ENCODE peak calls at places on chromosomes 11 and 22, in six cellular contexts. One of them, this sample, is unnamed.

GRCh38 chr11:93291889-93292288 is 38.7 kb upstream of the DEUP1 start:
- DNase-seq in CD4-positive, alpha-beta T cell: no peak
- DNase-seq in foreskin keratinocyte: no peak
- DNase-seq in OCI-LY7: no peak
- DNase-seq in upper lobe of right lung: no peak
- DNase-seq in K562: no peak
- DNase-seq in this sample: no peak

GRCh38 chr11:115527534-115528125 is 23.4 kb upstream of the CADM1 start:
- DNase-seq in CD4-positive, alpha-beta T cell: no peak
- DNase-seq in foreskin keratinocyte: peak; percentile 39
- DNase-seq in OCI-LY7: no peak
- DNase-seq in upper lobe of right lung: no peak
- DNase-seq in K562: no peak
- DNase-seq in this sample: peak; percentile 33

GRCh38 chr11:125505518-125505917 is 9.5 kb upstream of the FEZ1 start:
- DNase-seq in CD4-positive, alpha-beta T cell: no peak
- DNase-seq in foreskin keratinocyte: no peak
- DNase-seq in OCI-LY7: no peak
- DNase-seq in upper lobe of right lung: no peak
- DNase-seq in K562: no peak
- DNase-seq in this sample: no peak

GRCh38 chr11:12410006-12410728 is 32.8 kb downstream of the PARVA start:
- DNase-seq in CD4-positive, alpha-beta T cell: no peak
- DNase-seq in foreskin keratinocyte: no peak
- DNase-seq in OCI-LY7: no peak
- DNase-seq in upper lobe of right lung: no peak
- DNase-seq in K562: no peak
- DNase-seq in this sample: no peak

GRCh38 chr11:62489204-62489603 is 57.4 kb downstream of the AHNAK start:
- DNase-seq in CD4-positive, alpha-beta T cell: no peak
- DNase-seq in foreskin keratinocyte: no peak
- DNase-seq in OCI-LY7: no peak
- DNase-seq in upper lobe of right lung: no peak
- DNase-seq in K562: no peak
- DNase-seq in this sample: no peak

GRCh38 chr11:44979536-44980399 is 29.1 kb upstream of the TP53I11 start:
- DNase-seq in CD4-positive, alpha-beta T cell: no peak
- DNase-seq in foreskin keratinocyte: peak; percentile 87
- DNase-seq in OCI-LY7: no peak
- DNase-seq in upper lobe of right lung: peak; percentile 84
- DNase-seq in K562: no peak
- DNase-seq in this sample: peak; percentile 94

GRCh38 chr22:18985761-18986160 is 49.7 kb upstream of the PRODH start:
- DNase-seq in CD4-positive, alpha-beta T cell: no peak
- DNase-seq in foreskin keratinocyte: no peak
- DNase-seq in OCI-LY7: no peak
- DNase-seq in upper lobe of right lung: no peak
- DNase-seq in K562: no peak
- DNase-seq in this sample: no peak

GRCh38 chr11:3802016-3802790 is 4.8 kb upstream of the NUP98 start:
- DNase-seq in CD4-positive, alpha-beta T cell: no peak
- DNase-seq in foreskin keratinocyte: no peak
- DNase-seq in OCI-LY7: no peak
- DNase-seq in upper lobe of right lung: no peak
- DNase-seq in K562: no peak
- DNase-seq in this sample: no peak

GRCh38 chr11:12248330-12248729 is 129.0 kb upstream of the PARVA start:
- DNase-seq in CD4-positive, alpha-beta T cell: no peak
- DNase-seq in foreskin keratinocyte: no peak
- DNase-seq in OCI-LY7: no peak
- DNase-seq in upper lobe of right lung: peak; percentile 97
- DNase-seq in K562: no peak
- DNase-seq in this sample: peak; percentile 97

GRCh38 chr11:20114588-20114987 is 45.7 kb downstream of the DBX1 start:
- DNase-seq in CD4-positive, alpha-beta T cell: no peak
- DNase-seq in foreskin keratinocyte: no peak
- DNase-seq in OCI-LY7: no peak
- DNase-seq in upper lobe of right lung: no peak
- DNase-seq in K562: no peak
- DNase-seq in this sample: no peak

GRCh38 chr11:20110908-20111669 is 49.2 kb downstream of the DBX1 start:
- DNase-seq in CD4-positive, alpha-beta T cell: peak; percentile 11
- DNase-seq in foreskin keratinocyte: peak; percentile 91
- DNase-seq in OCI-LY7: peak; percentile 65
- DNase-seq in upper lobe of right lung: no peak
- DNase-seq in K562: peak; percentile 84
- DNase-seq in this sample: peak; percentile 64

GRCh38 chr11:20113147-20113435 is 47.2 kb downstream of the DBX1 start:
- DNase-seq in CD4-positive, alpha-beta T cell: no peak
- DNase-seq in foreskin keratinocyte: peak; percentile 50
- DNase-seq in OCI-LY7: no peak
- DNase-seq in upper lobe of right lung: no peak
- DNase-seq in K562: no peak
- DNase-seq in this sample: no peak

GRCh38 chr11:20111871-20112270 is 48.4 kb downstream of the DBX1 start:
- DNase-seq in CD4-positive, alpha-beta T cell: no peak
- DNase-seq in foreskin keratinocyte: no peak
- DNase-seq in OCI-LY7: no peak
- DNase-seq in upper lobe of right lung: no peak
- DNase-seq in K562: no peak
- DNase-seq in this sample: no peak

DNA sequence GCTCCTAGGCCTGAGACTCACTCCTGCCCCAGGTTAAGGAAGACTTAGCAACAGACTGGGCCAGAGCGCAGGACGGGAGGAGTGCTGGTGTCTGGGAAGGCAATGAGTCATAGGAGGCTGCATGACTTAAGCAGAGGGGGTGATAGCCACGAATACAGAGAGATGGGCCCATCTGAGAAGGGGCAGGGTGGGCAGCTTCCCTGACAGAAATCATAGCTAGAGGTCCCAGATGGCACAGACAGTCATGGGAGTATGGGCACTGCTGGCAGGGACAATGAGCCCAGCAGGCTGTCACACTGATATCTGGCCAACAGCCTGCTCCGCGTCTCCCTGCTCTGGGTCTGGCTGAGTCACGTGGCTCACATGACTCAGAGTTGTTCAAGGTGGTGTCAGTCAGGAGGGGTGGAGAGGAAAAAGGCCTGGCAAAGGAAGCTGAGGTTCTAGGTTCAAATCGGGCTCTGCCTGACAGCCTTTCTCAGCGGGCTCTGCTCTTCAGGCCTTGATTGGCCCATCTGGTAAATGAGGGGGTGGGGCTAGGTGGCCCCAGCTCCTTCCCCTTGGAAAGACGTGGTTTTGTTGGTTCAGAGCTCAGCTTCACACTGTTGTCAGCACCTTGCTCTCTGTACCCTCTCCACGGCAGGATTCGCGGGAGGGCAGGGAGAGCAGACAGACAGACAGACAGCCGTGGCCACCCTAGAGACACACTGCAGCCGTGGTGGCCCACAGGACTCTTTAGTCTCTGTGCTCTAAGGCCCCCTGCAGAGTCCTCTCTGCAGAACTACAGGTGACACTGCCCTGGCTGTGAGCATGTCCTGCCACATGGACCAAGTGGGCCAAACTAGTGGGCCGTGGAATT is 47.8 kb downstream of the DBX1 start:
- DNase-seq in CD4-positive, alpha-beta T cell: no peak
- DNase-seq in foreskin keratinocyte: peak; percentile 98
- DNase-seq in OCI-LY7: no peak
- DNase-seq in upper lobe of right lung: peak; percentile 72
- DNase-seq in K562: peak; percentile 87
- DNase-seq in this sample: peak; percentile 89
- H3K27ac ChIP-seq in CD4-positive, alpha-beta T cell: no peak overlapping the region
- H3K27ac ChIP-seq in foreskin keratinocyte: peak overlapping the region; percentile 93
- H3K27ac ChIP-seq in OCI-LY7: no peak overlapping the region
- H3K27ac ChIP-seq in upper lobe of right lung: peak overlapping the region; percentile 37
- H3K27ac ChIP-seq in K562: peak overlapping the region; percentile 30
- H3K27ac ChIP-seq in this sample: peak overlapping the region; percentile 79

GRCh38 chr11:131544591-131544990 is 174.2 kb downstream of the NTM start:
- DNase-seq in CD4-positive, alpha-beta T cell: no peak
- DNase-seq in foreskin keratinocyte: no peak
- DNase-seq in OCI-LY7: no peak
- DNase-seq in upper lobe of right lung: no peak
- DNase-seq in K562: no peak
- DNase-seq in this sample: no peak
- TF ChIP-seq CTCF in CD4-positive, alpha-beta T cell: no peak
- TF ChIP-seq CTCF in foreskin keratinocyte: no peak
- TF ChIP-seq CTCF in OCI-LY7: no peak
- TF ChIP-seq CTCF in upper lobe of right lung: no peak
- TF ChIP-seq CTCF in K562: no peak
- TF ChIP-seq CTCF in this sample: no peak

GRCh38 chr22:27870234-27871191 is 48.5 kb downstream of the PITPNB start:
- DNase-seq in CD4-positive, alpha-beta T cell: no peak
- DNase-seq in foreskin keratinocyte: no peak
- DNase-seq in OCI-LY7: no peak
- DNase-seq in upper lobe of right lung: no peak
- DNase-seq in K562: no peak
- DNase-seq in this sample: no peak

GRCh38 chr22:27873476-27873875 is 45.6 kb downstream of the PITPNB start:
- DNase-seq in CD4-positive, alpha-beta T cell: no peak
- DNase-seq in foreskin keratinocyte: no peak
- DNase-seq in OCI-LY7: no peak
- DNase-seq in upper lobe of right lung: no peak
- DNase-seq in K562: no peak
- DNase-seq in this sample: no peak

GRCh38 chr22:27871306-27872014 is 47.6 kb downstream of the PITPNB start:
- DNase-seq in CD4-positive, alpha-beta T cell: no peak
- DNase-seq in foreskin keratinocyte: no peak
- DNase-seq in OCI-LY7: no peak
- DNase-seq in upper lobe of right lung: no peak
- DNase-seq in K562: no peak
- DNase-seq in this sample: no peak

GRCh38 chr22:27874185-27874584 is 44.9 kb downstream of the PITPNB start:
- DNase-seq in CD4-positive, alpha-beta T cell: no peak
- DNase-seq in foreskin keratinocyte: no peak
- DNase-seq in OCI-LY7: no peak
- DNase-seq in upper lobe of right lung: no peak
- DNase-seq in K562: no peak
- DNase-seq in this sample: no peak

DNA sequence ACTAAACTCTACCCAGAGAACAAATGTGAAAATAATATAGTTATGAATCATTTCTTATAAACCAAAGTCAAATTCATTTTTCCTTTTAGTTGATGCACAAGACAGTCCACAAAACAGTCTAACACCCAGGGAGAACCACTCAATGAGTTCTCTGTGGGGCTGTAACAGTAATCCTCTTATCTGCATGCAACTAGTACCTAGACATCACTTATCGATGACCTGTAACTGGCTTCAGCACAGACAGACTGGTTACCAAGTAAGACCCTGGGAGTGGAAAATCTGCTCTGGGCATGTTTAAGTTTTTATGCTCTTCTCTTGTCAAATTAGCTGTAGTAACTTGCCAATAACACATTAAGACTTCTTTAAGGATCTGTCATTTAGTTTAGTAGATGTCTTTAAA is 46.6 kb downstream of the PITPNB start:
- DNase-seq in CD4-positive, alpha-beta T cell: no peak
- DNase-seq in foreskin keratinocyte: no peak
- DNase-seq in OCI-LY7: no peak
- DNase-seq in upper lobe of right lung: no peak
- DNase-seq in K562: no peak
- DNase-seq in this sample: no peak
- H3K27ac ChIP-seq in CD4-positive, alpha-beta T cell: no peak overlapping the region
- H3K27ac ChIP-seq in foreskin keratinocyte: no peak overlapping the region
- H3K27ac ChIP-seq in OCI-LY7: no peak overlapping the region
- H3K27ac ChIP-seq in upper lobe of right lung: no peak overlapping the region
- H3K27ac ChIP-seq in K562: no peak overlapping the region
- H3K27ac ChIP-seq in this sample: no peak overlapping the region

GRCh38 chr11:71302911-71303310 is 50.5 kb upstream of the SHANK2 start:
- DNase-seq in CD4-positive, alpha-beta T cell: no peak
- DNase-seq in foreskin keratinocyte: no peak
- DNase-seq in OCI-LY7: no peak
- DNase-seq in upper lobe of right lung: peak; percentile 22
- DNase-seq in K562: no peak
- DNase-seq in this sample: no peak

GRCh38 chr11:71301046-71301857 is 48.9 kb upstream of the SHANK2 start:
- DNase-seq in CD4-positive, alpha-beta T cell: no peak
- DNase-seq in foreskin keratinocyte: no peak
- DNase-seq in OCI-LY7: no peak
- DNase-seq in upper lobe of right lung: peak; percentile 48
- DNase-seq in K562: no peak
- DNase-seq in this sample: no peak

GRCh38 chr11:71301858-71302533 is 49.6 kb upstream of the SHANK2 start:
- DNase-seq in CD4-positive, alpha-beta T cell: no peak
- DNase-seq in foreskin keratinocyte: no peak
- DNase-seq in OCI-LY7: no peak
- DNase-seq in upper lobe of right lung: peak; percentile 54
- DNase-seq in K562: no peak
- DNase-seq in this sample: no peak

GRCh38 chr11:71304045-71304444 is 51.7 kb upstream of the SHANK2 start:
- DNase-seq in CD4-positive, alpha-beta T cell: no peak
- DNase-seq in foreskin keratinocyte: no peak
- DNase-seq in OCI-LY7: no peak
- DNase-seq in upper lobe of right lung: no peak
- DNase-seq in K562: no peak
- DNase-seq in this sample: no peak

DNA sequence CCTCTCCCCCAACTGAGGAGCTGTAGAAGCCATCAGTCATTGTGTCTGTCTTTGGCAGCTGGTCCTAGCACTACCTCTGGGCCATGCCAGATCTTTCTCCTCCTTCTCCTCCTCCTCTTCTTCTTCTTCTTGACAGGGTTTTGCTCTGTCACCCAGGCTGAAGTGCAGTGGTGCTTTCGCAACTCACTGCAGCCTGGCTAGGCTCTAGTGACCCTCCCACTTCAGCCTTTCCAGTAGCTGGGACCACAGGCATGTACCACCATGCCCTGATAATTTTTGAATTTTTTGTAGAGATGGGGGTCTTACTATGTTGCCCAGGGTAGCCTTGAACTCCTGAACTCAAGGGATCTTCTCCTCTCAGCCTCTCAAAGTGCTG is 50.1 kb upstream of the SHANK2 start:
- DNase-seq in CD4-positive, alpha-beta T cell: no peak
- DNase-seq in foreskin keratinocyte: no peak
- DNase-seq in OCI-LY7: no peak
- DNase-seq in upper lobe of right lung: peak; percentile 37
- DNase-seq in K562: no peak
- DNase-seq in this sample: no peak
- TF ChIP-seq CTCF in CD4-positive, alpha-beta T cell: no peak
- TF ChIP-seq CTCF in foreskin keratinocyte: no peak
- TF ChIP-seq CTCF in OCI-LY7: no peak
- TF ChIP-seq CTCF in upper lobe of right lung: no peak
- TF ChIP-seq CTCF in K562: no peak
- TF ChIP-seq CTCF in this sample: no peak